ENCODE peak calls at places on chromosomes 12 and 14, in eight cellular contexts. N is CD8-positive, alpha-beta T cell; J is stimulated activated CD8-positive, alpha-beta memory T cell treated with anti-CD3 and anti-CD28 coated beads, Interleukin-15, amount 100 ng/mL, for 1 hour; X is IMR-90; O is T follicular helper cell; P is MV-4-11; Y is HuH-7.5; C is left cardiac atrium. G is an unnamed sample.

GRCh38 chr12:109611223-109611622 is 37.6 kb downstream of the MVK start:
- DNase-seq in C (no peak), J (no peak), P (no peak), Y (no peak), O (no peak), N (no peak), X (no peak), G (no peak)

GRCh38 chr14:73834258-73834620 is 17.4 kb upstream of the PTGR2 start:
- DNase-seq in C (no peak), O (no peak), Y (no peak), N (no peak), X (no peak), P (no peak), J (no peak), G (no peak)

GRCh38 chr12:104342635-104343249 is 39.2 kb downstream of the EID3 start:
- DNase-seq in Y (no peak), P (no peak), O (no peak), N (no peak), J (no peak), X (no peak), C (no peak), G (no peak)

GRCh38 chr14:49220492-49220891 is 365.7 kb downstream of the RPS29 start:
- DNase-seq in N (no peak), P (no peak), O (no peak), J (no peak), C (no peak), Y (no peak), X (no peak), G (no peak)

GRCh38 chr12:43540474-43540873 is 11.5 kb downstream of the ADAMTS20 start:
- DNase-seq in X (no peak), P (no peak), Y (no peak), O (no peak), N (no peak), C (no peak), J (no peak), G (no peak)

GRCh38 chr14:98069712-98070133 is 1202.3 kb downstream of the BCL11B start:
- DNase-seq in N (no peak), Y (no peak), O (no peak), C (no peak), X (no peak), P (no peak), J (no peak), G (no peak)

GRCh38 chr12:113440947-113441782 is 19.0 kb downstream of the SDSL start:
- DNase-seq in O (no peak), N (no peak), J (no peak), P (no peak), C (no peak), X (no peak), Y (no peak), G (no peak)

GRCh38 chr12:6333566-6333965 is 8.3 kb downstream of the TNFRSF1A start:
- DNase-seq in O (no peak), N (no peak), Y (no peak), X (peak), J (no peak), C (no peak), P (no peak), G (peak)

GRCh38 chr14:71141701-71142374 is 234.6 kb downstream of the PCNX1 start:
- DNase-seq in Y (no peak), P (no peak), C (no peak), J (no peak), N (no peak), X (peak), O (no peak), G (peak)

GRCh38 chr14:102500190-102500661 is 9.3 kb downstream of the ANKRD9 start:
- DNase-seq in J (no peak), Y (no peak), P (peak), X (peak), C (peak), O (no peak), N (no peak), G (peak)

GRCh38 chr14:68459480-68460136 is 333.3 kb downstream of the ZFP36L1 start:
- DNase-seq in P (no peak), C (no peak), J (no peak), O (no peak), Y (no peak), N (no peak), X (no peak), G (no peak)

GRCh38 chr14:50964683-50965390 is 20.6 kb upstream of the PYGL start:
- DNase-seq in X (peak), Y (peak), C (peak), J (no peak), P (no peak), N (no peak), O (no peak), G (peak)

GRCh38 chr12:131194166-131194565 is 240.5 kb downstream of the ADGRD1 start:
- DNase-seq in C (no peak), J (no peak), X (no peak), N (no peak), O (no peak), Y (no peak), P (no peak), G (no peak)

G was measured in fibroblast of mammary gland.